ENCODE peak calls at places on chromosomes 1 and 21, in seven cellular contexts. One of them, this sample, is unnamed.

GRCh38 chr1:46643368-46643775 is 24.8 kb downstream of the ATPAF1 start:
- DNase-seq in IMR-90: peak; percentile 89
- DNase-seq in stomach: no peak
- DNase-seq in transverse colon: peak; percentile 23
- DNase-seq in body of pancreas: no peak
- DNase-seq in uterus: no peak
- DNase-seq in prostate gland: peak; percentile 36
- DNase-seq in this sample: no peak

GRCh38 chr1:87392241-87393192 is 63.8 kb downstream of the LMO4 start:
- DNase-seq in IMR-90: peak; percentile 68
- DNase-seq in stomach: no peak
- DNase-seq in transverse colon: no peak
- DNase-seq in body of pancreas: peak; percentile 16
- DNase-seq in uterus: no peak
- DNase-seq in prostate gland: no peak
- DNase-seq in this sample: no peak

GRCh38 chr1:97632776-97633175 is 288.1 kb downstream of the DPYD start:
- DNase-seq in IMR-90: no peak
- DNase-seq in stomach: no peak
- DNase-seq in transverse colon: no peak
- DNase-seq in body of pancreas: no peak
- DNase-seq in uterus: no peak
- DNase-seq in prostate gland: no peak
- DNase-seq in this sample: no peak

GRCh38 chr1:203796223-203796747 is 862 bp downstream of the ZBED6 start:
- DNase-seq in IMR-90: peak; percentile 26
- DNase-seq in stomach: no peak
- DNase-seq in transverse colon: peak; percentile 36
- DNase-seq in body of pancreas: peak; percentile 19
- DNase-seq in uterus: no peak
- DNase-seq in prostate gland: no peak
- DNase-seq in this sample: peak; percentile 60

GRCh38 chr1:69421286-69421685 is 146.4 kb upstream of the LRRC7 start:
- DNase-seq in IMR-90: no peak
- DNase-seq in stomach: no peak
- DNase-seq in transverse colon: no peak
- DNase-seq in body of pancreas: no peak
- DNase-seq in uterus: no peak
- DNase-seq in prostate gland: no peak
- DNase-seq in this sample: no peak

GRCh38 chr21:43325968-43326367 is 101.0 kb downstream of the SIK1 start:
- DNase-seq in IMR-90: no peak
- DNase-seq in stomach: no peak
- DNase-seq in transverse colon: peak; percentile 55
- DNase-seq in body of pancreas: no peak
- DNase-seq in uterus: no peak
- DNase-seq in prostate gland: no peak
- DNase-seq in this sample: no peak

GRCh38 chr1:46218443-46218842 is 15.3 kb downstream of the LURAP1 start:
- DNase-seq in IMR-90: no peak
- DNase-seq in stomach: no peak
- DNase-seq in transverse colon: no peak
- DNase-seq in body of pancreas: no peak
- DNase-seq in uterus: no peak
- DNase-seq in prostate gland: peak; percentile 81
- DNase-seq in this sample: no peak

GRCh38 chr1:230403442-230403841 is 22.7 kb downstream of the PGBD5 start:
- DNase-seq in IMR-90: no peak
- DNase-seq in stomach: no peak
- DNase-seq in transverse colon: no peak
- DNase-seq in body of pancreas: no peak
- DNase-seq in uterus: no peak
- DNase-seq in prostate gland: no peak
- DNase-seq in this sample: no peak

GRCh38 chr1:229714964-229715603 is 89.0 kb downstream of the URB2 start:
- DNase-seq in IMR-90: peak; percentile 18
- DNase-seq in stomach: peak; percentile 81
- DNase-seq in transverse colon: peak; percentile 48
- DNase-seq in body of pancreas: peak; percentile 90
- DNase-seq in uterus: no peak
- DNase-seq in prostate gland: peak; percentile 15
- DNase-seq in this sample: peak; percentile 73

GRCh38 chr1:180169641-180170155 is 15.0 kb downstream of the QSOX1 start:
- DNase-seq in IMR-90: no peak
- DNase-seq in stomach: peak; percentile 46
- DNase-seq in transverse colon: no peak
- DNase-seq in body of pancreas: no peak
- DNase-seq in uterus: no peak
- DNase-seq in prostate gland: no peak
- DNase-seq in this sample: no peak

GRCh38 chr1:36881541-36881940 is 152.8 kb downstream of the GRIK3 start:
- DNase-seq in IMR-90: no peak
- DNase-seq in stomach: peak; percentile 4
- DNase-seq in transverse colon: no peak
- DNase-seq in body of pancreas: no peak
- DNase-seq in uterus: no peak
- DNase-seq in prostate gland: peak; percentile 0
- DNase-seq in this sample: no peak

GRCh38 chr1:154629160-154630073 is 21.4 kb upstream of the ADAR start:
- DNase-seq in IMR-90: peak; percentile 65
- DNase-seq in stomach: no peak
- DNase-seq in transverse colon: no peak
- DNase-seq in body of pancreas: no peak
- DNase-seq in uterus: no peak
- DNase-seq in prostate gland: no peak
- DNase-seq in this sample: peak; percentile 88

GRCh38 chr1:52357397-52357796 is 8.6 kb downstream of the CC2D1B start:
- DNase-seq in IMR-90: no peak
- DNase-seq in stomach: no peak
- DNase-seq in transverse colon: no peak
- DNase-seq in body of pancreas: no peak
- DNase-seq in uterus: no peak
- DNase-seq in prostate gland: no peak
- DNase-seq in this sample: no peak

GRCh38 chr1:200925821-200926220 is 31.1 kb downstream of the INAVA start:
- DNase-seq in IMR-90: peak; percentile 23
- DNase-seq in stomach: no peak
- DNase-seq in transverse colon: no peak
- DNase-seq in body of pancreas: no peak
- DNase-seq in uterus: no peak
- DNase-seq in prostate gland: no peak
- DNase-seq in this sample: no peak

GRCh38 chr1:91383461-91383860 is 21.2 kb downstream of the HFM1 start:
- DNase-seq in IMR-90: peak; percentile 17
- DNase-seq in stomach: no peak
- DNase-seq in transverse colon: no peak
- DNase-seq in body of pancreas: no peak
- DNase-seq in uterus: no peak
- DNase-seq in prostate gland: no peak
- DNase-seq in this sample: no peak

GRCh38 chr1:241641748-241642592 is 1.8 kb upstream of the CHML start:
- DNase-seq in IMR-90: peak; percentile 45
- DNase-seq in stomach: no peak
- DNase-seq in transverse colon: no peak
- DNase-seq in body of pancreas: no peak
- DNase-seq in uterus: no peak
- DNase-seq in prostate gland: no peak
- DNase-seq in this sample: no peak

GRCh38 chr1:18344755-18345154 is 136.0 kb upstream of the KLHDC7A start:
- DNase-seq in IMR-90: no peak
- DNase-seq in stomach: no peak
- DNase-seq in transverse colon: no peak
- DNase-seq in body of pancreas: no peak
- DNase-seq in uterus: no peak
- DNase-seq in prostate gland: no peak
- DNase-seq in this sample: no peak

GRCh38 chr1:3652538-3653285 is 396 bp downstream of the TP73 start:
- DNase-seq in IMR-90: no peak
- DNase-seq in stomach: no peak
- DNase-seq in transverse colon: no peak
- DNase-seq in body of pancreas: no peak
- DNase-seq in uterus: no peak
- DNase-seq in prostate gland: no peak
- DNase-seq in this sample: no peak

GRCh38 chr21:41559658-41560599 is 52.0 kb upstream of the TMPRSS2 start:
- DNase-seq in IMR-90: no peak
- DNase-seq in stomach: peak; percentile 53
- DNase-seq in transverse colon: no peak
- DNase-seq in body of pancreas: no peak
- DNase-seq in uterus: no peak
- DNase-seq in prostate gland: no peak
- DNase-seq in this sample: no peak

GRCh38 chr1:55443175-55443933 is 228.2 kb upstream of the USP24 start:
- DNase-seq in IMR-90: peak; percentile 100
- DNase-seq in stomach: peak; percentile 45
- DNase-seq in transverse colon: peak; percentile 65
- DNase-seq in body of pancreas: peak; percentile 72
- DNase-seq in uterus: peak; percentile 81
- DNase-seq in prostate gland: peak; percentile 10
- DNase-seq in this sample: no peak

GRCh38 chr1:47709302-47710074 is 271.6 kb downstream of the FOXD2 start:
- DNase-seq in IMR-90: no peak
- DNase-seq in stomach: no peak
- DNase-seq in transverse colon: peak; percentile 50
- DNase-seq in body of pancreas: no peak
- DNase-seq in uterus: no peak
- DNase-seq in prostate gland: no peak
- DNase-seq in this sample: peak; percentile 10

GRCh38 chr1:45002650-45003645 is 8.2 kb downstream of the HECTD3 start:
- DNase-seq in IMR-90: no peak
- DNase-seq in stomach: no peak
- DNase-seq in transverse colon: no peak
- DNase-seq in body of pancreas: no peak
- DNase-seq in uterus: no peak
- DNase-seq in prostate gland: no peak
- DNase-seq in this sample: no peak

GRCh38 chr1:26788836-26789611 is 1.3 kb downstream of the PIGV start:
- DNase-seq in IMR-90: peak; percentile 83
- DNase-seq in stomach: peak; percentile 86
- DNase-seq in transverse colon: peak; percentile 91
- DNase-seq in body of pancreas: peak; percentile 91
- DNase-seq in uterus: peak; percentile 86
- DNase-seq in prostate gland: peak; percentile 88
- DNase-seq in this sample: peak; percentile 91
- TF ChIP-seq POLR2A in IMR-90: peak; percentile 62
- TF ChIP-seq POLR2A in stomach: no peak
- TF ChIP-seq POLR2A in transverse colon: no peak
- TF ChIP-seq POLR2A in body of pancreas: peak; percentile 13
- TF ChIP-seq POLR2A in uterus: peak; percentile 30
- TF ChIP-seq POLR2A in prostate gland: peak; percentile 17
- TF ChIP-seq POLR2A in this sample: no peak

GRCh38 chr21:45507888-45508508 is 34.2 kb downstream of the SLC19A1 start:
- DNase-seq in IMR-90: no peak
- DNase-seq in stomach: no peak
- DNase-seq in transverse colon: no peak
- DNase-seq in body of pancreas: peak; percentile 7
- DNase-seq in uterus: no peak
- DNase-seq in prostate gland: no peak
- DNase-seq in this sample: no peak

GRCh38 chr21:45505416-45506021 is 36.7 kb downstream of the SLC19A1 start:
- DNase-seq in IMR-90: no peak
- DNase-seq in stomach: peak; percentile 87
- DNase-seq in transverse colon: peak; percentile 27
- DNase-seq in body of pancreas: peak; percentile 61
- DNase-seq in uterus: no peak
- DNase-seq in prostate gland: no peak
- DNase-seq in this sample: no peak

GRCh38 chr21:45507523-45507875 is 34.7 kb downstream of the SLC19A1 start:
- DNase-seq in IMR-90: no peak
- DNase-seq in stomach: no peak
- DNase-seq in transverse colon: no peak
- DNase-seq in body of pancreas: no peak
- DNase-seq in uterus: no peak
- DNase-seq in prostate gland: no peak
- DNase-seq in this sample: no peak

GRCh38 chr21:45506241-45506817 is 35.9 kb downstream of the SLC19A1 start:
- DNase-seq in IMR-90: no peak
- DNase-seq in stomach: no peak
- DNase-seq in transverse colon: no peak
- DNase-seq in body of pancreas: peak; percentile 8
- DNase-seq in uterus: no peak
- DNase-seq in prostate gland: no peak
- DNase-seq in this sample: no peak

DNA sequence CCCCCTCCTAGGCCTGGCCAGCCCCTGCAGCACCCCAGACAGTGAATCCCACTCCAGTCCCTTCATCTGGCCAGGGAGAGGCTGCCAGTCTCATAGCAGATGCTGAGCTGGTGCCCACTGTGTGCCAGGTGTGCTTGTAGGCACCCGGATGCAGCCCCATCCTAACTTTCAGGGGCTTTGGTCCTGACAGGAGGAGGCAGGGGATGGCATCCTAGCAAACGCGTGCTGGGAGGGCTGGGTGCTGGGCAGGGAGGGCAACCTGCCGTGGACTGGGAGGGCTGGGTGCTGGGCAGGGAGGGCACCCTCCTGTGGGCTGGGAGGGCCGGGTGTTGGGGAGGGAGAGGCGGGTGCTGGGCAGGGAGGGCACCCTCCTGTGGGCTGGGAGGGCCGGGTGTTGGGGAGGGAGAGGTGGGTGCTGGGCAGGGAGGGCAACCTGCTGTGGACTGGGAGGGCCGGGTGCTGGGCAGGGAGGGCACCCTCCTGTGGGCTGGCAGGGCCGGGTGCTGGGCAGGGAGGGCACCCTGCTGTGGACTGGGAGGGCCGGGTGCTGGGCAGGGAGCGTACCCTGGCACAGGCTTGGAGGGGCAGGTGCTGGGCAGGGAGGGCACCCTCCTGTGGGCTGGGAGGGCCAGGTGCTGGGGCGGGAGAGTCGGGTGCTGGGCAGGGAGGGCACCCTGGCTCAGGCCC is 35.3 kb downstream of the SLC19A1 start:
- DNase-seq in IMR-90: no peak
- DNase-seq in stomach: no peak
- DNase-seq in transverse colon: no peak
- DNase-seq in body of pancreas: peak; percentile 8
- DNase-seq in uterus: no peak
- DNase-seq in prostate gland: no peak
- DNase-seq in this sample: no peak
- TF ChIP-seq POLR2A in IMR-90: no peak
- TF ChIP-seq POLR2A in stomach: no peak
- TF ChIP-seq POLR2A in transverse colon: no peak
- TF ChIP-seq POLR2A in body of pancreas: no peak
- TF ChIP-seq POLR2A in uterus: no peak
- TF ChIP-seq POLR2A in prostate gland: no peak
- TF ChIP-seq POLR2A in this sample: no peak

GRCh38 chr1:15153184-15153841 is at the start of gene TMEM51:
- DNase-seq in IMR-90: peak; percentile 64
- DNase-seq in stomach: peak; percentile 87
- DNase-seq in transverse colon: peak; percentile 87
- DNase-seq in body of pancreas: peak; percentile 91
- DNase-seq in uterus: peak; percentile 76
- DNase-seq in prostate gland: peak; percentile 74
- DNase-seq in this sample: no peak
- TF ChIP-seq POLR2A in IMR-90: no peak
- TF ChIP-seq POLR2A in stomach: no peak
- TF ChIP-seq POLR2A in transverse colon: peak; percentile 62
- TF ChIP-seq POLR2A in body of pancreas: peak; percentile 76
- TF ChIP-seq POLR2A in uterus: peak; percentile 53
- TF ChIP-seq POLR2A in prostate gland: peak; percentile 88
- TF ChIP-seq POLR2A in this sample: no peak

GRCh38 chr1:162497723-162498441 is at the start of gene UHMK1:
- DNase-seq in IMR-90: peak; percentile 87
- DNase-seq in stomach: peak; percentile 91
- DNase-seq in transverse colon: peak; percentile 92
- DNase-seq in body of pancreas: peak; percentile 90
- DNase-seq in uterus: peak; percentile 85
- DNase-seq in prostate gland: peak; percentile 90
- DNase-seq in this sample: peak; percentile 95
- TF ChIP-seq POLR2A in IMR-90: peak; percentile 78
- TF ChIP-seq POLR2A in stomach: peak; percentile 4
- TF ChIP-seq POLR2A in transverse colon: peak; percentile 68
- TF ChIP-seq POLR2A in body of pancreas: peak; percentile 77
- TF ChIP-seq POLR2A in uterus: peak; percentile 56
- TF ChIP-seq POLR2A in prostate gland: peak; percentile 70
- TF ChIP-seq POLR2A in this sample: peak; percentile 74

This sample was measured in erythroblast.